ENCODE peak calls at places on chromosomes 4 and X, in ten cellular contexts. G is astrocyte; W is endodermal cell; C is astrocyte of the spinal cord; Q is CD8-positive, alpha-beta T cell; O is brain microvascular endothelial cell; R is psoas muscle; H is stomach; L is right lobe of liver; E is colonic mucosa. T is an unnamed sample.

GRCh38 chr4:16196482-16197393 is 29.5 kb downstream of the TAPT1 start:
- DNase-seq in G (peak), W (peak), C (peak), Q (no peak), O (peak), R (no peak), H (no peak), L (no peak), E (peak), T (peak)

GRCh38 chr4:40990202-40990898 is 224.0 kb downstream of the APBB2 start:
- DNase-seq in G (peak), W (no peak), C (peak), Q (no peak), O (peak), R (no peak), H (no peak), L (no peak), E (no peak), T (peak)

GRCh38 chrX:24145340-24146186 is 4.0 kb upstream of the ZFX start:
- DNase-seq in G (peak), W (no peak), C (peak), Q (no peak), O (peak), R (no peak), H (no peak), L (no peak), E (no peak), T (peak)

GRCh38 chrX:136941396-136942337 is 61.1 kb upstream of the RBMX start:
- DNase-seq in G (no peak), W (no peak), C (no peak), Q (no peak), O (no peak), R (no peak), H (no peak), L (no peak), E (no peak), T (no peak)

GRCh38 chr4:114782842-114783595 is 184.4 kb downstream of the UGT8 start:
- DNase-seq in G (peak), W (no peak), C (peak), Q (no peak), O (peak), R (no peak), H (no peak), L (no peak), E (no peak), T (no peak)

GRCh38 chr4:146513548-146513947 is 8.2 kb downstream of the SLC10A7 start:
- DNase-seq in G (no peak), W (no peak), C (no peak), Q (no peak), O (no peak), R (no peak), H (no peak), L (no peak), E (no peak), T (no peak)

GRCh38 chr4:105619193-105619931 is 66.9 kb downstream of the ARHGEF38 start:
- DNase-seq in G (peak), W (no peak), C (peak), Q (no peak), O (no peak), R (peak), H (peak), L (peak), E (peak), T (no peak)

GRCh38 chrX:44874481-44875184 is 1.6 kb downstream of the KDM6A start:
- DNase-seq in G (peak), W (peak), C (peak), Q (peak), O (no peak), R (no peak), H (peak), L (no peak), E (peak), T (peak)

GRCh38 chr4:4575284-4576211 is 33.7 kb upstream of the STX18 start:
- DNase-seq in G (peak), W (peak), C (peak), Q (peak), O (peak), R (peak), H (peak), L (peak), E (peak), T (peak)

GRCh38 chrX:43166874-43167273 is 388.9 kb upstream of the PPP1R2C start:
- DNase-seq in G (no peak), W (no peak), C (no peak), Q (no peak), O (no peak), R (no peak), H (no peak), L (no peak), E (no peak), T (no peak)

GRCh38 chr4:126794363-126794762 is 838.4 kb upstream of the INTU start:
- DNase-seq in G (peak), W (no peak), C (peak), Q (no peak), O (no peak), R (no peak), H (no peak), L (no peak), E (no peak), T (peak)

GRCh38 chr4:125390727-125391126 is 76.0 kb downstream of the FAT4 start:
- DNase-seq in G (no peak), W (no peak), C (no peak), Q (no peak), O (no peak), R (no peak), H (no peak), L (no peak), E (no peak), T (peak)

GRCh38 chrX:30141966-30142365 is 73.4 kb upstream of the MAGEB2 start:
- DNase-seq in G (peak), W (peak), C (peak), Q (no peak), O (peak), R (no peak), H (no peak), L (no peak), E (no peak), T (peak)

GRCh38 chr4:38664704-38665401 is 854 bp downstream of the KLF3 start:
- DNase-seq in G (peak), W (peak), C (peak), Q (peak), O (no peak), R (peak), H (peak), L (peak), E (peak), T (peak)

GRCh38 chr4:26131711-26132110 is 189.1 kb upstream of the RBPJ start:
- DNase-seq in G (no peak), W (no peak), C (no peak), Q (peak), O (no peak), R (no peak), H (no peak), L (no peak), E (no peak), T (no peak)

GRCh38 chr4:181938641-181939040 is 304.6 kb upstream of the TENM3 start:
- DNase-seq in G (no peak), W (no peak), C (no peak), Q (no peak), O (no peak), R (no peak), H (no peak), L (no peak), E (no peak), T (no peak)

GRCh38 chr4:53618321-53618720 is 27.0 kb upstream of the LNX1 start:
- DNase-seq in G (no peak), W (no peak), C (no peak), Q (no peak), O (no peak), R (no peak), H (no peak), L (no peak), E (no peak), T (no peak)

GRCh38 chrX:101655540-101655939 is 4.1 kb downstream of the ARMCX2 start:
- DNase-seq in G (no peak), W (no peak), C (no peak), Q (no peak), O (no peak), R (no peak), H (no peak), L (no peak), E (no peak), T (no peak)

GRCh38 chr4:153655928-153656327 is 28.2 kb upstream of the TLR2 start:
- DNase-seq in G (no peak), W (no peak), C (no peak), Q (no peak), O (no peak), R (peak), H (peak), L (peak), E (no peak), T (peak)

GRCh38 chrX:81195712-81196111 is 6.0 kb downstream of the HMGN5 start:
- DNase-seq in G (peak), W (peak), C (peak), Q (peak), O (peak), R (no peak), H (peak), L (peak), E (peak), T (peak)

GRCh38 chr4:184267673-184268573 is 50.2 kb upstream of the ENPP6 start:
- DNase-seq in G (peak), W (peak), C (peak), Q (peak), O (peak), R (no peak), H (peak), L (peak), E (peak), T (peak)

GRCh38 chrX:152930516-152930915 is 32.6 kb downstream of the ZNF185 start:
- DNase-seq in G (no peak), W (no peak), C (no peak), Q (no peak), O (no peak), R (no peak), H (no peak), L (no peak), E (no peak), T (no peak)

GRCh38 chr4:2817701-2818350 is 24.9 kb downstream of the SH3BP2 start:
- DNase-seq in G (no peak), W (peak), C (no peak), Q (peak), O (no peak), R (peak), H (no peak), L (no peak), E (peak), T (no peak)

GRCh38 chr4:180664766-180665368 is 1578.3 kb upstream of the TENM3 start:
- DNase-seq in G (peak), W (peak), C (peak), Q (no peak), O (peak), R (no peak), H (peak), L (peak), E (peak), T (peak)

GRCh38 chr4:149095798-149096197 is 653.6 kb upstream of the NR3C2 start:
- DNase-seq in G (peak), W (no peak), C (peak), Q (no peak), O (peak), R (no peak), H (no peak), L (no peak), E (no peak), T (peak)

GRCh38 chr4:96993528-96993927 is 1149.7 kb downstream of the STPG2 start:
- DNase-seq in G (no peak), W (peak), C (no peak), Q (no peak), O (no peak), R (no peak), H (no peak), L (no peak), E (no peak), T (no peak)

GRCh38 chr4:176791591-176792347 is 953 bp downstream of the VEGFC start:
- DNase-seq in G (no peak), W (peak), C (peak), Q (no peak), O (no peak), R (peak), H (peak), L (no peak), E (no peak), T (peak)

GRCh38 chrX:83508006-83508405 is at the start of gene POU3F4:
- DNase-seq in G (peak), W (peak), C (peak), Q (no peak), O (no peak), R (peak), H (no peak), L (no peak), E (no peak), T (peak)

GRCh38 chrX:145213504-145213903 is 33.8 kb upstream of the SPANXN1 start:
- DNase-seq in G (no peak), W (peak), C (peak), Q (no peak), O (peak), R (no peak), H (no peak), L (no peak), E (no peak), T (no peak)

GRCh38 chr4:58192217-58192616 is 1082.0 kb upstream of the IGFBP7 start:
- DNase-seq in G (no peak), W (no peak), C (no peak), Q (no peak), O (no peak), R (no peak), H (no peak), L (no peak), E (no peak), T (no peak)

GRCh38 chr4:181538435-181538834 is 704.8 kb upstream of the TENM3 start:
- DNase-seq in G (no peak), W (no peak), C (no peak), Q (no peak), O (no peak), R (no peak), H (no peak), L (no peak), E (peak), T (no peak)

GRCh38 chrX:112731793-112732192 is 52.1 kb upstream of the LHFPL1 start:
- DNase-seq in G (no peak), W (no peak), C (peak), Q (no peak), O (no peak), R (no peak), H (no peak), L (no peak), E (no peak), T (peak)

GRCh38 chrX:65644621-65645287 is 22.7 kb upstream of the MSN start:
- DNase-seq in G (peak), W (no peak), C (peak), Q (no peak), O (peak), R (peak), H (peak), L (peak), E (peak), T (peak)

DNA sequence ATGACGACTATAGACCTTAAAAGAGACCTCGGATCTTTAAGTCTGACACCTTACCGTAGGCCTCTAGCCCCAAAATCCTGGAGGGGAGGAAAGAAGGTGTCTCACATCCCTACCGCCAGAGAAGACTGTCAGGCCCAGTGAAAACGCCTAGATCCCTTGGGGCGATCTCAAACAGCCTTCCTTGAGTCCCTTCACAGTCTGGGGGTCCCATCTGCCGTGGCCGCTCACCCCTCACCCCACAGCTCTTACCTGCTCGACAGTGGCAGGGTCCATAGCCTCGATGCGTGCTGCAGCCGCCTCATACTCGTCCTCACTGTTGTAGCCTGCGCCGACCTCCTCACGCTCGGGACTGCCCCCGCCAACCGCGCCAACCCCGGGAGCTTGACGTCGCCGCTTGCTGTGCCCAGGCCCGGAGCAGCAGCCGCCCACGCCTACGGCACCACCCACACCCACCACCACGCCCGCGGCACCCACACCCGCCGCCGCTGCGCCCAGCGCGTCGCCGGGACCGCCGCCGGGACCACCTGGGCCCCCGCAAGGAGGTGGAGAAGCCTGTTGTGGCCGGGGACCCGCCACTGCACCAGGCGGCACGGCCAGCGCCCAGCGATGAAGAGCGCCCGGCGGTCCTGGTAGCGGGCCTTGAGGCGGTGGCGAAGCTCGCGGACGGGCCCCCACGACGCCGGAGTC is 536 bp downstream of the OTUD5 start:
- DNase-seq in G (no peak), W (no peak), C (no peak), Q (peak), O (no peak), R (peak), H (peak), L (no peak), E (peak), T (no peak)
- H3K4me3 ChIP-seq in G (peak), W (peak), C (peak), Q (peak), O (peak), R (peak), H (peak), L (peak), E (peak), T (peak)

GRCh38 chr4:8428288-8429097 is 12.0 kb downstream of the ACOX3 start:
- DNase-seq in G (peak), W (peak), C (peak), Q (peak), O (peak), R (peak), H (peak), L (peak), E (peak), T (peak)
- TF ChIP-seq CTCF in G (peak), W (peak), C (peak), Q (no peak), O (peak), R (peak), H (no peak), L (no peak), E (no peak), T (peak)

DNA sequence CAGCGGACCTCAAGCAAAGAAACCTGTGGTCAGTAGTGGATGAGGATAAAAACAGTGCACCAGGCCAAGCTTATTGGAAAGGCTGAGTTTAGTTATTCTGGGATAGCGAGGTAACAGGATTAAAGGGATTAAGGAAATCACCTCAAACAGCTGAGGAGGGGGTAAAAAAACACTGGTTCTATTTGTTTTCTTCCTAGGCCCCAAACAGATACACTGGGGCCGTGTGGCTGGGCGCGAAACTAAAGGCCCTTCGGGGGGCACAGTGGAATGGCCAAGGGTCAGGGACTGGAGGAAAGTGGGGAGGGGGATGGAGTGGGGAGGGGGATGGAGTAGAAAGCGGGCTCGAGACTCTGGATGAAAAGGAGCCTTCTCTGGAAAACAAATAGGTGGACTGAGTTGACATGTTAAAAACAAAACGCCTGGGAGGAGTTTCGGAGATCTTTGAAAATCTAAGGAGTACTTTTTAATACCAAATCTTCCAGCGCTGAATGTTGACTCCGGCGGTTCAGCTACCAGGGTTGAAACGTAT is 2.9 kb downstream of the SOX3 start:
- DNase-seq in G (no peak), W (peak), C (no peak), Q (no peak), O (no peak), R (no peak), H (no peak), L (no peak), E (no peak), T (no peak)
- H3K4me3 ChIP-seq in G (no peak), W (peak), C (no peak), Q (no peak), O (no peak), R (no peak), H (no peak), L (no peak), E (no peak), T (no peak)

GRCh38 chrX:38664285-38664684 is 102.9 kb downstream of the TSPAN7 start:
- DNase-seq in G (peak), W (peak), C (peak), Q (no peak), O (peak), R (no peak), H (no peak), L (no peak), E (peak), T (peak)
- TF ChIP-seq CTCF in G (peak), W (peak), C (peak), Q (no peak), O (peak), R (peak), H (peak), L (peak), E (peak), T (peak)

GRCh38 chr4:6892909-6893202 is 16.8 kb upstream of the TBC1D14 start:
- DNase-seq in G (no peak), W (no peak), C (no peak), Q (no peak), O (no peak), R (no peak), H (peak), L (no peak), E (no peak), T (no peak)

GRCh38 chr4:6892190-6892908 is 17.3 kb upstream of the TBC1D14 start:
- DNase-seq in G (peak), W (peak), C (peak), Q (peak), O (peak), R (peak), H (peak), L (peak), E (peak), T (peak)

GRCh38 chr4:6889736-6890324 is 19.8 kb upstream of the TBC1D14 start:
- DNase-seq in G (no peak), W (no peak), C (no peak), Q (no peak), O (no peak), R (no peak), H (peak), L (no peak), E (no peak), T (no peak)

GRCh38 chr4:6890358-6890757 is 19.3 kb upstream of the TBC1D14 start:
- DNase-seq in G (no peak), W (no peak), C (no peak), Q (no peak), O (no peak), R (no peak), H (no peak), L (no peak), E (no peak), T (no peak)

GRCh38 chr4:6891436-6892170 is 18.0 kb upstream of the TBC1D14 start:
- DNase-seq in G (peak), W (no peak), C (no peak), Q (no peak), O (peak), R (no peak), H (peak), L (peak), E (no peak), T (no peak)
- H3K4me3 ChIP-seq in G (no peak), W (no peak), C (no peak), Q (peak), O (no peak), R (peak), H (no peak), L (no peak), E (no peak), T (no peak)

DNA sequence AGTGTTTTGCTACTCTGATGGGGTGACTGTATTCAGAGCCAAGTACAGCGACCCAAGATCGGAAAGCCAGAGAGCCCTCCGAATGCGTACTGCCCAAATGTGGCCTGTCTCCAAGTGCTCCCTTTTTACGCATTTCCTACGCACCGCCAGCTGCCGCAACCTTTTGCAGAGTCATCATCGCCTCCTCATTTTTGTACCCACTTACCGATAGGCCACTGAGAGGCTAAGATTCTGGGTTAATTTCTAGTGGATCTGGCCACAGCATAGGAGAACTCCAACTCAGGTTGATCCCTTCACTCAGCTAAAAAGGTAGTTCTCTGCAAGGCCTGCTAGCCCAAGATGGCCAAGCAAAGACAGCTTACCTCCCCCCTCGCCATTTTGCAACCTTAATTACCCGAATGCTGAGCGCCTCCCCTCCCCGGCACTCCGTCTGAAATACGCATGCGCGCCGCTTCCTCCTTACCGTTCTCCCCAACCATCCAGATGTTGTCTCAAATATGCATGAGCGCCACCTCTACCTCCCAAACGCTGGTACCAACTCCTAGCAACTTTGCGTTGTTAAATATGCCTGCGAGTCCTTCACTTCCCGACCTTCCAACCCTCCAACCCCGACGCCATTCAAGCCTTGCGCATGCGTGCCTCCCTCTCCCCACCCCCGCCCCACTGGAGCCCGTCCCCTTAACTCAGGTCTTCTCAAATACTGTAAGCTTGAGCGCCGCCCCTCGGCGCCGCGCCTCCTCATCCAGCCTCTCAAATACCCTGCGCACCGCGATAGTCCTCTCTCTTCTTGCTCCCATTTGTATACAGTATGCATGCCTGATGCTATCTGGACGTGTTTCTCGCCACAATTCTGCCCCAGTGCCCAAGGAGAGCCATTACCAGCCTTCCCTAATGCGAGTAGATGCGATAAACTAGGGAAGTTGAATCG is 11.8 kb upstream of the ZCCHC13 start:
- DNase-seq in G (peak), W (peak), C (peak), Q (peak), O (peak), R (peak), H (peak), L (peak), E (peak), T (peak)
- TF ChIP-seq CTCF in G (peak), W (peak), C (peak), Q (no peak), O (peak), R (no peak), H (no peak), L (peak), E (no peak), T (peak)

GRCh38 chr4:10565166-10565780 is 108.0 kb upstream of the ZNF518B start:
- DNase-seq in G (no peak), W (no peak), C (no peak), Q (no peak), O (no peak), R (no peak), H (no peak), L (no peak), E (no peak), T (no peak)
- H3K4me3 ChIP-seq in G (no peak), W (no peak), C (no peak), Q (no peak), O (no peak), R (no peak), H (no peak), L (no peak), E (no peak), T (no peak)